ENCODE peak calls at places on chromosome 3, in nine cellular contexts. I is GM13977; U is stimulated activated naive B cell treated with anti-CD40 and anti-IgM and Interleukin-4, amounts not matched to agents 10 μg/mL and 1 μg/mL and 100 μg/mL, for 72 hours; F is iris pigment epithelial cell; N is globus pallidus; M is MM.1S; D is stimulated activated CD4-positive, alpha-beta T cell treated with anti-CD3 and anti-CD28 coated beads, Interleukin-4, amount 100 ng/mL, for 48 hours; X is lung microvascular endothelial cell; H is fibroblast of pulmonary artery. E is an unnamed sample.

GRCh38 chr3:62374375-62374876 is 1.1 kb upstream of the FEZF2 start:
- DNase-seq in I (peak), U (no peak), F (peak), N (no peak), M (no peak), D (no peak), X (peak), H (peak), E (no peak)

GRCh38 chr3:149367021-149367840 is 10.2 kb downstream of the TM4SF1 start:
- DNase-seq in I (no peak), U (no peak), F (peak), N (no peak), M (no peak), D (no peak), X (peak), H (peak), E (no peak)

GRCh38 chr3:157190242-157190876 is 30.4 kb upstream of the CCNL1 start:
- DNase-seq in I (no peak), U (no peak), F (peak), N (no peak), M (peak), D (no peak), X (no peak), H (no peak), E (no peak)

GRCh38 chr3:175129571-175129970 is 270.4 kb downstream of the NAALADL2 start:
- DNase-seq in I (no peak), U (no peak), F (no peak), N (no peak), M (no peak), D (no peak), X (no peak), H (no peak), E (no peak)

GRCh38 chr3:36827133-36827532 is 62.8 kb upstream of the DCLK3 start:
- DNase-seq in I (no peak), U (no peak), F (no peak), N (no peak), M (no peak), D (no peak), X (no peak), H (no peak), E (no peak)

GRCh38 chr3:127998596-127998995 is 53.6 kb upstream of the SEC61A1 start:
- DNase-seq in I (no peak), U (no peak), F (no peak), N (no peak), M (no peak), D (no peak), X (no peak), H (no peak), E (no peak)

GRCh38 chr3:187967982-187968381 is 186.0 kb upstream of the LPP start:
- DNase-seq in I (no peak), U (no peak), F (peak), N (no peak), M (no peak), D (no peak), X (no peak), H (no peak), E (no peak)

GRCh38 chr3:55609230-55610100 is 122.4 kb upstream of the WNT5A start:
- DNase-seq in I (no peak), U (no peak), F (no peak), N (no peak), M (no peak), D (no peak), X (no peak), H (no peak), E (no peak)